ENCODE peak calls at places on chromosomes 12 and 14, in five cellular contexts. C is transverse colon, A is fibroblast of lung, S is psoas muscle, M is mucosa of descending colon. L is an unnamed sample. For H3K9me3, the result is how much of the 10 kb centered on the place peaks cover.

GRCh38 chr14:89304972-89305703 is 111.9 kb downstream of the FOXN3 start:
- DNase-seq in A (peak), C (peak), S (peak), M (no peak), L (no peak)

GRCh38 chr12:75977952-75978671 is 53.5 kb downstream of the PHLDA1 start:
- DNase-seq in C (peak), M (no peak), S (peak), A (peak), L (peak)

GRCh38 chr12:93460882-93461281 is 6.4 kb upstream of the MRPL42 start:
- DNase-seq in M (no peak), C (no peak), S (no peak), A (no peak), L (no peak)

GRCh38 chr12:72098622-72099021 is 160.0 kb downstream of the TPH2 start:
- DNase-seq in A (peak), M (no peak), C (no peak), S (no peak), L (no peak)

GRCh38 chr12:131075194-131075593 is 121.5 kb downstream of the ADGRD1 start:
- DNase-seq in C (no peak), A (no peak), M (no peak), S (no peak), L (no peak)

GRCh38 chr14:66395300-66395699 is 90.9 kb upstream of the CCDC196 start:
- DNase-seq in M (no peak), C (no peak), A (no peak), S (no peak), L (no peak)

GRCh38 chr14:83894519-83894918 is 1635.4 kb upstream of the FLRT2 start:
- DNase-seq in S (no peak), M (no peak), A (no peak), C (no peak), L (no peak)

GRCh38 chr12:30806989-30807694 is 52.4 kb upstream of the CAPRIN2 start:
- DNase-seq in A (peak), C (no peak), M (no peak), S (no peak), L (peak)

GRCh38 chr12:45065125-45065626 is 14.3 kb upstream of the DBX2 start:
- DNase-seq in A (no peak), C (no peak), S (no peak), M (no peak), L (no peak)

GRCh38 chr12:105278043-105278697 is 42.2 kb upstream of the APPL2 start:
- DNase-seq in S (no peak), C (no peak), M (no peak), A (no peak), L (peak)

GRCh38 chr12:40226652-40227051 is 1.9 kb downstream of the LRRK2 start:
- DNase-seq in M (no peak), C (peak), A (peak), S (peak), L (no peak)

GRCh38 chr14:78443834-78444233 is 273.7 kb downstream of the NRXN3 start:
- DNase-seq in M (no peak), S (no peak), A (no peak), C (no peak), L (no peak)

GRCh38 chr12:6041891-6042290 is 82.6 kb downstream of the VWF start:
- DNase-seq in A (no peak), C (no peak), S (no peak), M (no peak), L (no peak)

GRCh38 chr14:49623941-49624806 is 3.6 kb downstream of the MGAT2 start:
- DNase-seq in S (no peak), M (peak), C (peak), A (no peak), L (peak)

GRCh38 chr12:11812558-11813421 is 163.3 kb downstream of the ETV6 start:
- DNase-seq in S (peak), C (peak), A (peak), M (peak), L (no peak)

GRCh38 chr12:95181103-95181502 is 36.2 kb downstream of the FGD6 start:
- DNase-seq in S (no peak), M (no peak), A (no peak), C (no peak), L (no peak)

GRCh38 chr12:45235087-45236025 is 19.5 kb downstream of the ANO6 start:
- DNase-seq in S (peak), M (no peak), A (peak), C (no peak), L (peak)

GRCh38 chr14:56359245-56359644 is 220.4 kb upstream of the TMEM260 start:
- DNase-seq in M (no peak), S (no peak), C (no peak), A (no peak), L (no peak)

GRCh38 chr14:73786632-73786941 is 65.0 kb upstream of the PTGR2 start:
- DNase-seq in M (peak), A (peak), C (peak), S (peak), L (peak)

GRCh38 chr12:14521822-14522221 is 45.9 kb downstream of the PLBD1 start:
- DNase-seq in C (no peak), M (no peak), A (no peak), S (no peak), L (no peak)
- H3K9me3 ChIP-seq in C (under half), M (under half), A (under half), S (under half), L (under half)

DNA sequence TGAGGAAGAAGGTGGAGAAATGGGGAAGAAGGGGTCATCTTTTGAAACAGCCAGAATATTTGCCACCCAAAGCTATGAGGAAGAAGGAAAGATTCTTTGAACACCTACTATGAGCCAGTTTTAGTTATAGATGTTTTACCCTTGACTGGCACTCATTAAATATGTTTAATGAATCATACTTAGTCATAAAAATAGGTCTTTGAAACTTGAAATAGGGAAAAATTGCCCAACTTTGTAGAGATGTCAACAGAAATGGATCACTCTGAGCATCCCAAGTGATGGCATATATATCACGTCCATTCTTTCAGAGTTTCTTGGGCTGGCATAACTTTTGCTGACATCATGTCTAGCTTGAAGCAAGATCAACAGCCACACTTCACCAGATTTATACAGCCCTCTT is 263.5 kb downstream of the RPAP3 start:
- DNase-seq in C (no peak), M (no peak), S (no peak), A (no peak), L (no peak)
- H3K9me3 ChIP-seq in C (under half), M (under half), S (under half), A (under half), L (under half)

GRCh38 chr12:61018571-61018970 is 1241.6 kb upstream of the USP15 start:
- DNase-seq in A (no peak), S (no peak), C (no peak), M (no peak), L (no peak)

GRCh38 chr12:61023231-61023630 is 1237.0 kb upstream of the USP15 start:
- DNase-seq in S (peak), M (peak), A (no peak), C (no peak), L (no peak)
- H3K9me3 ChIP-seq in S (under half), M (under half), A (under half), C (under half), L (under half)

DNA sequence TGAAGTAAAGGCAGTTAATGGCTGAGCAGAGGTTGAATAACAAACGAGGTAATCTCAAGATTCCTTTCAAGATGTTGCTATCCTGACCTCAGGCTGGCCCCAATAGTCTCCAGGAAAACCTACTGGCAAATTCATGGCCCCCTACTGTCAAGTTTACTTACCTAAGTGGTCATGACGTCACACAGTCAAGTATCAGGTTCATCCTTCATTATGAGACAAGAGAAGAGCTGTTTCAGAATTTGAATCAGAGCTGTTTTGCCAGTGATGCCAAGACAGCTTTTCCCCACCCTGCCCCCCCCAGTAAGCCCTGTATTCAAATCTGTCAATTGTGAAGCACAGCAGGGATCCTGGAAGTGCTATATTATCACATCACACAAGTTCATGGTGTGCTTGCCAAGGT is 509.6 kb downstream of the NOVA1 start:
- DNase-seq in M (no peak), S (no peak), A (no peak), C (no peak), L (no peak)
- H3K9me3 ChIP-seq in M (under half), S (under half), A (under half), C (under half), L (under half)

DNA sequence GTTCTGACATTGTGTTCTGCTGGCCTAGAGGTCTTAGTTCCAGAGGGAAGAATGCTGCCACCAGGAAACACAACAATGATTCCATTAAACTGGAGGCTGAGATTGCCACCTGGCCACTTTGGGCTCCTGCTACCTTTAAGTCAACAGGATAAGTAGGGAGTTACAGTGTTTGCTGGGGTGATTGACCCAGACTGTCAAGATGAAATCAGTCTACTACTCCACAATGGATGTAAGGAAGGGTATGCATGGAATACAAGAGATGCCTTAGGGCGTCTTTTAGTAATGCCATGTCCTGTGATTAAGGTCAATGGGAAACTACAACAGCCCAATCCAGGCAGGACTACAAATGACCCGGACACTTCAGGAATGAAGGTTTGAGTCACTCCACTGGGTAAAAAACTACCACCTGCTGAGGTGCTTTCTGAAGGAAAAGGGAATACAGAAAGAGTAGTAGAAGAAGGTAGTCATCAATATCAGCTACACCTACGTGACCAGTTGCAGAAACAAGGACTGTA is 852.6 kb downstream of the LRFN5 start:
- DNase-seq in A (no peak), C (no peak), M (no peak), S (no peak), L (no peak)
- H3K9me3 ChIP-seq in A (under half), C (under half), M (under half), S (under half), L (under half)

L was measured in Caco-2.